ENCODE peak calls at places on chromosomes 3 and 15, in four cellular contexts. J, V, N and Q are unnamed samples.
A peak's percentile ranks its signal among the peaks of the same experiment; 100 is the strongest.

GRCh38 chr3:136831461-136831860 is 12.5 kb downstream of the SLC35G2 start:
- DNase-seq in V (no peak), J (no peak), N (no peak), Q (no peak)

GRCh38 chr3:73107788-73108187 is 46.3 kb downstream of the EBLN2 start:
- DNase-seq in V (no peak), N (no peak), J (no peak), Q (no peak)

GRCh38 chr3:178658694-178659315 is 122.6 kb downstream of the KCNMB2 start:
- DNase-seq in N (no peak), V (no peak), J (no peak), Q (no peak)

GRCh38 chr3:52570076-52570475 is 33.7 kb downstream of the UQCC5 start:
- DNase-seq in V (no peak), J (no peak), N (no peak), Q (no peak)

GRCh38 chr3:148797822-148798221 is 29.8 kb upstream of the CPB1 start:
- DNase-seq in N (no peak), V (no peak), J (no peak), Q (no peak)

GRCh38 chr3:61715886-61716527 is 154.6 kb downstream of the PTPRG start:
- DNase-seq in V (no peak), N (no peak), J (no peak), Q (no peak)

GRCh38 chr15:64455951-64456350 is 4.4 kb upstream of the ZNF609 start:
- DNase-seq in N (no peak), J (peak; percentile 65), V (no peak), Q (no peak)

GRCh38 chr3:29065211-29065785 is 215.6 kb upstream of the RBMS3 start:
- DNase-seq in J (peak; percentile 75), N (peak; percentile 69), V (peak; percentile 65), Q (no peak)

GRCh38 chr3:170499562-170500156 is 81.0 kb downstream of the CLDN11 start:
- DNase-seq in J (no peak), V (no peak), N (peak; percentile 42), Q (no peak)

GRCh38 chr3:119616056-119616455 is 18.4 kb downstream of the PLA1A start:
- DNase-seq in V (no peak), J (no peak), N (no peak), Q (no peak)

GRCh38 chr15:92636401-92636949 is 19.1 kb downstream of the FAM174B start:
- DNase-seq in V (no peak), N (peak; percentile 21), J (no peak), Q (no peak)
- TF ChIP-seq EP300 in V (no peak), N (no peak), J (no peak), Q (no peak)

DNA sequence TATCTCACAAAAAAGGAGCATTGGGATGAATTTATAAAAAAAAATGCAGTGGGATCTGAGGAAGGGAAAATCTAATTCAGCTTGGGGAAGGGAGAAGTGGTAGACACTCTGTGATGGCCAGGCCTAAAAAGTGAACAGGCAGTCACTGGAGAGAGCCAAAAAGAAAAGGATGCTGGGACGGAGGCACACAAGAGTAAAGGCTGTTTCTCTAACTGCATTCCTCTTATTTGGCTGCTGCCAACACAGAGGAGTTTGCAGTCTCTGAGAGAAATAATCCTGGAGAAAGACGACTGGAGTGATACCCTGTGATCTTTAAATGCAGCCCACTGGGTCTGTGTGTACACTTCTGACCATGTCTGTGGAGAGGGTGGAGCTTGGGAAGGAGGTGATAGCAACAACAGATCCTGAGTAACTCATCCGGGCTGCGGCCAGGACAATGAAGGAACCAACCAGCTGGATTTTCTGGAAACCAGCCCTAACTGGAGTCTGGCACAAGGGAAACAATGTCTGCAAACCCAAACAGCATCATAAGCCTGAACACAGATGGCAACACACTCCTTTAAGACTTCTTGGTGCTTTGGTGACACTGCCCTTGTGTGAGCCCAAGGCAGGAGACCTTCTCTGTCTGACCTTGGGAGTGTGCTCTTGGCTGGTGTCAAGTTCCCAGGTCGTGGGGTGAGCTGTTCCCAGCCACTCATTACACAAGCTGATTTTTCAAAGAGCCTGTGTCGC is 8.1 kb downstream of the FYCO1 start:
- DNase-seq in J (peak; percentile 84), N (no peak), V (no peak), Q (peak; percentile 96)
- H3K4me1 ChIP-seq in J (no peaks in the 10 kb centered on the region), N (peaks cover 99% of the 10 kb centered on the region), V (peaks cover 70% of the 10 kb centered on the region), Q (peaks cover 87% of the 10 kb centered on the region)

GRCh38 chr3:63940389-63940757 is 28.2 kb upstream of the SCAANT1 start:
- DNase-seq in J (no peak), N (no peak), V (no peak), Q (no peak)

GRCh38 chr3:63934484-63934883 is 22.3 kb upstream of the SCAANT1 start:
- DNase-seq in V (no peak), N (no peak), J (no peak), Q (no peak)

GRCh38 chr3:63937661-63938651 is 25.8 kb upstream of the SCAANT1 start:
- DNase-seq in N (peak; percentile 36), V (no peak), J (no peak), Q (no peak)

GRCh38 chr3:63934041-63934440 is 21.9 kb upstream of the SCAANT1 start:
- DNase-seq in N (no peak), V (no peak), J (no peak), Q (no peak)

DNA sequence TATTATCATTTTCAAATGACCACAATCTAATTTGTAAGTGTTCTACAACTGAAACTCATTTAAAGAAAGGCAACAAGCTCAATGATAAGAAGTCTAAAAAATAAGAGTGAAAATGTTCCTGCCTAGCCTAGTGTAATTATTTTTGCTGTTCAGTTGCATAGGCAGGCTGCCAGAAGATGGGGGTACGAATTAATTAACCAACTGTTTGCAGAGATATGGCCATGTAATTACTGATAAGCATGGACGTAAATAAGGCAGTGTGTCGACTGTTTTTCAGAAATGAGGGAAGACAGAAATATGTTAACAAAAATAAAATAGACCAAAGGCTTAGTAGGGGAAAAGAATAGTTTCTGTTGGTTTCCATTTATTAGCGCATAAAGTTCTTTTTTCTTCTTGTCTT is 24.7 kb upstream of the SCAANT1 start:
- DNase-seq in N (no peak), J (no peak), V (no peak), Q (no peak)
- H3K36me3 ChIP-seq in N (no peaks in the 10 kb centered on the region), J (no peaks in the 10 kb centered on the region), V (no peaks in the 10 kb centered on the region), Q (no peaks in the 10 kb centered on the region)

GRCh38 chr3:35321008-35321407 is 318.3 kb upstream of the ARPP21 start:
- DNase-seq in N (no peak), J (no peak), V (no peak), Q (no peak)
- TF ChIP-seq EP300 in N (no peak), J (no peak), V (no peak), Q (no peak)

DNA sequence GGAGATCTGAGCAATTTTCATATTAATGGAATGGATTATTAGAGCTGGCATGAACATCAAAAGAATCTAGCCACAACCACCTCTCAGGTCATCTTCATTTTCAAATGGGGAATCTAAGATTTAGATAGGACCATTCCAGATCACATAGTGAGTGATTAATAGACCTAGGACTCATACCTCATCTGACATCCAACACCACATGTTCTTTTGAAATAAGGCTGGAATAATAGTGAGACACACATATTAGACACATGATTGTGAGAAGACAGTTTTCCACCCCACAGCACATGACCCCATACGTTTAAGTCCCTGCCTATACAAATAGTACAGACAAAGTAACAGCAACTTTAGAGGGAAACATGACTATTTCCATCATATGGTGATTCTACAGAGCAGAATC is 344.7 kb upstream of the TPRG1 start:
- DNase-seq in J (no peak), N (no peak), V (no peak), Q (no peak)
- H3K4me1 ChIP-seq in J (no peaks in the 10 kb centered on the region), N (peaks cover 10% of the 10 kb centered on the region), V (peaks cover 4% of the 10 kb centered on the region), Q (peaks cover 55% of the 10 kb centered on the region)

DNA sequence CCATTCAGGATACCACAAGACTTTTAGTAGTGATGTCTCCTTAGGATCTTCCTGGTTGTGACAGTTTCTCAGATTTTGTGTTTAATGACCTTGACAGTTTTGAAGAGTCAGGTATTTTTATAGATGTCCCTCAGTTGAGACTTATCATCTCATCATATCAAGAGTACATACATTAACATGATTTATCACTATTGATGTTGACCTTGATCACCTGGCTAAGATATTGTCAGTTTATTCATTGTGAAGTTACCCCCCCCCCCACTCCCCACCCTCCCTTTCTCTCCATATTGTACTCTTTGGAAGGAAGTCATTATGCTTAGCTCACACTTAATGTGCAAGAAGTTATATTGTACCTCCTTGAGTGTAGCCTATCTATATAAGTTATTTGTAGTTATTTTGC is 42.9 kb downstream of the MGA start:
- DNase-seq in N (no peak), J (no peak), V (no peak), Q (no peak)
- H3K36me3 ChIP-seq in N (peaks cover 48% of the 10 kb centered on the region), J (no peaks in the 10 kb centered on the region), V (peaks cover 14% of the 10 kb centered on the region), Q (peaks cover 35% of the 10 kb centered on the region)

DNA sequence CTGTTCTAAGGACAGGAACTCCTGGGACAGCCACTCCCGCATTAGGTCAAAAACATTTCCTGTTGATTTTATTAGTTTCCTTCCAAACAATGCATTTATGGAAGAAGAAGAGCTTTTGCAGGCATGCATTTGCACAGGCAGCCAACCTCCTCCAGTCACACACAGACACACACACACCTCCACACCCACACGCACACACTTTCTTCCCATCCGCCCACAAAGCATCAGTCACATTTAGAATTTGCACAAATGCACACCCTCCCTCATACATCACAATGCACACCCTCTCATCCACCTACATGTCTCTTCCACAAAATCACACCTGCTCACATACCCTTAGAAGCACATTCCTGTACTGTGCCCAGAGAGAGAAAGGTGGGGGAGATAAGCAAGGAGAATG is 4.1 kb upstream of the TYRO3 start:
- DNase-seq in J (no peak), V (no peak), N (no peak), Q (no peak)
- TF ChIP-seq EP300 in J (no peak), V (no peak), N (no peak), Q (no peak)

GRCh38 chr3:31596176-31596575 is 63.5 kb downstream of the STT3B start:
- DNase-seq in V (no peak), N (no peak), J (no peak), Q (no peak)

GRCh38 chr3:31589228-31589627 is 56.5 kb downstream of the STT3B start:
- DNase-seq in N (no peak), J (no peak), V (no peak), Q (no peak)

GRCh38 chr3:31592764-31593163 is 60.0 kb downstream of the STT3B start:
- DNase-seq in V (no peak), N (no peak), J (no peak), Q (no peak)

GRCh38 chr3:31590650-31591049 is 57.9 kb downstream of the STT3B start:
- DNase-seq in J (no peak), V (no peak), N (no peak), Q (no peak)
- H3K4me1 ChIP-seq in J (no peaks in the 10 kb centered on the region), V (no peaks in the 10 kb centered on the region), N (peaks cover 4% of the 10 kb centered on the region), Q (no peaks in the 10 kb centered on the region)

GRCh38 chr15:60381148-60381788 is 16.5 kb downstream of the ANXA2 start:
- DNase-seq in J (no peak), V (no peak), N (no peak), Q (no peak)

GRCh38 chr15:60383008-60383694 is 14.6 kb downstream of the ANXA2 start:
- DNase-seq in N (no peak), J (no peak), V (no peak), Q (no peak)

GRCh38 chr15:60376677-60377095 is 21.1 kb downstream of the ANXA2 start:
- DNase-seq in V (no peak), N (no peak), J (no peak), Q (no peak)

GRCh38 chr15:60375255-60375809 is 22.5 kb downstream of the ANXA2 start:
- DNase-seq in V (no peak), J (no peak), N (no peak), Q (no peak)

GRCh38 chr15:60379466-60380274 is 18.1 kb downstream of the ANXA2 start:
- DNase-seq in J (no peak), V (no peak), N (no peak), Q (no peak)
- H3K36me3 ChIP-seq in J (no peaks in the 10 kb centered on the region), V (peaks cover 80% of the 10 kb centered on the region), N (peaks cover 91% of the 10 kb centered on the region), Q (peaks cover 15% of the 10 kb centered on the region)